ENCODE peak calls at places on chromosome 10, in eight cellular contexts. W is PC-3, T is lung, H is hepatocyte, G is RWPE2, X is right atrium auricular region, J is heart left ventricle, M is astrocyte. K is an unnamed sample. For H3K27me3 and H3K9me3, the result is how much of the 10 kb centered on the place peaks cover.

GRCh38 chr10:35191523-35191922 is 64.9 kb downstream of the CREM start:
- DNase-seq in J (no peak), H (no peak), G (no peak), T (no peak), M (peak), X (no peak), W (no peak), K (no peak)

GRCh38 chr10:70909326-70909935 is 21.1 kb upstream of the PCBD1 start:
- DNase-seq in G (peak), H (no peak), X (no peak), W (no peak), J (peak), M (no peak), T (no peak), K (no peak)

GRCh38 chr10:49606981-49607535 is 3.1 kb upstream of the SLC18A3 start:
- DNase-seq in T (peak), M (peak), J (peak), G (peak), W (peak), X (no peak), H (peak), K (peak)

GRCh38 chr10:80173441-80173840 is 31.9 kb downstream of the ANXA11 start:
- DNase-seq in W (no peak), M (no peak), G (no peak), X (no peak), J (no peak), T (no peak), H (no peak), K (no peak)

GRCh38 chr10:120614685-120615084 is 157.7 kb downstream of the PLPP4 start:
- DNase-seq in J (no peak), M (peak), W (peak), G (no peak), T (no peak), H (no peak), X (no peak), K (no peak)

GRCh38 chr10:77809336-77809735 is 117.2 kb downstream of the DLG5 start:
- DNase-seq in X (no peak), H (no peak), T (no peak), J (no peak), M (no peak), G (no peak), W (no peak), K (no peak)

GRCh38 chr10:60962946-60963345 is 19.0 kb upstream of the RHOBTB1 start:
- DNase-seq in T (no peak), J (no peak), H (no peak), M (peak), W (no peak), G (no peak), X (no peak), K (no peak)

GRCh38 chr10:50152792-50153272 is 85.1 kb downstream of the WASHC2A start:
- DNase-seq in M (no peak), H (peak), J (no peak), W (no peak), G (no peak), T (peak), X (no peak), K (peak)

GRCh38 chr10:67783576-67784294 is 54.3 kb downstream of the DNAJC12 start:
- DNase-seq in T (no peak), M (no peak), W (no peak), J (no peak), H (no peak), X (no peak), G (no peak), K (no peak)

GRCh38 chr10:123132576-123133477 is 2.9 kb upstream of the HMX3 start:
- DNase-seq in W (peak), T (peak), G (peak), M (peak), X (peak), H (peak), J (peak), K (peak)

GRCh38 chr10:101282937-101283336 is 53.7 kb upstream of the LBX1 start:
- DNase-seq in T (no peak), J (no peak), W (no peak), X (no peak), M (no peak), H (no peak), G (no peak), K (no peak)

GRCh38 chr10:17062009-17062408 is 67.6 kb downstream of the CUBN start:
- DNase-seq in G (no peak), J (no peak), T (no peak), W (peak), H (no peak), X (no peak), M (peak), K (no peak)

GRCh38 chr10:23120001-23120934 is 24.9 kb downstream of the MSRB2 start:
- DNase-seq in G (no peak), T (no peak), X (no peak), M (no peak), J (no peak), H (no peak), W (no peak), K (no peak)

GRCh38 chr10:69232736-69233135 is 12.6 kb downstream of the HKDC1 start:
- DNase-seq in X (no peak), W (no peak), M (no peak), H (no peak), G (no peak), T (no peak), J (no peak), K (no peak)

GRCh38 chr10:101260764-101261341 is 31.6 kb upstream of the LBX1 start:
- DNase-seq in G (no peak), H (no peak), M (no peak), X (no peak), W (no peak), J (no peak), T (no peak), K (no peak)

GRCh38 chr10:132502544-132503300 is 34.9 kb upstream of the INPP5A start:
- DNase-seq in X (no peak), H (no peak), W (no peak), J (no peak), G (no peak), T (no peak), M (no peak), K (no peak)

GRCh38 chr10:101896466-101896865 is 52.9 kb upstream of the KCNIP2 start:
- DNase-seq in H (no peak), X (no peak), J (no peak), W (no peak), M (peak), G (no peak), T (no peak), K (no peak)

GRCh38 chr10:113433711-113434110 is 119.1 kb upstream of the HABP2 start:
- DNase-seq in W (no peak), M (no peak), H (peak), G (no peak), X (no peak), T (no peak), J (no peak), K (no peak)

GRCh38 chr10:114332301-114332797 is 72.0 kb downstream of the AFAP1L2 start:
- DNase-seq in M (no peak), J (no peak), W (no peak), T (no peak), X (no peak), H (no peak), G (no peak), K (no peak)

GRCh38 chr10:118970770-118971169 is 58.7 kb upstream of the NANOS1 start:
- DNase-seq in W (no peak), T (no peak), M (no peak), G (no peak), H (no peak), X (no peak), J (no peak), K (no peak)

GRCh38 chr10:27285093-27285492 is 44.5 kb upstream of the ACBD5 start:
- DNase-seq in M (peak), T (no peak), H (peak), W (peak), X (no peak), J (no peak), G (no peak), K (no peak)

GRCh38 chr10:96719205-96719604 is 1.1 kb downstream of the PIK3AP1 start:
- DNase-seq in M (no peak), J (no peak), W (no peak), X (no peak), T (no peak), G (no peak), H (peak), K (no peak)

GRCh38 chr10:18505719-18506118 is 145.7 kb downstream of the NSUN6 start:
- DNase-seq in H (no peak), X (no peak), J (no peak), M (no peak), W (peak), G (no peak), T (no peak), K (peak)

GRCh38 chr10:57849726-57850357 is 417.9 kb downstream of the IPMK start:
- DNase-seq in M (no peak), J (no peak), T (no peak), G (no peak), X (no peak), H (peak), W (peak), K (no peak)

GRCh38 chr10:35546824-35547225 is 58.3 kb upstream of the GJD4 start:
- DNase-seq in J (no peak), M (peak), G (no peak), T (no peak), W (peak), H (peak), X (no peak), K (no peak)

GRCh38 chr10:130141460-130141859 is 5.3 kb downstream of the GLRX3 start:
- DNase-seq in H (no peak), T (no peak), G (no peak), M (peak), W (no peak), J (no peak), X (no peak), K (no peak)

GRCh38 chr10:59323831-59324401 is 38.4 kb downstream of the FAM13C start:
- DNase-seq in X (no peak), T (no peak), H (no peak), W (no peak), J (no peak), M (no peak), G (no peak), K (no peak)

GRCh38 chr10:77230194-77230593 is 407.4 kb downstream of the KCNMA1 start:
- DNase-seq in H (no peak), G (no peak), T (no peak), J (no peak), X (no peak), M (peak), W (peak), K (no peak)

GRCh38 chr10:45420453-45421192 is 46.6 kb downstream of the ALOX5 start:
- DNase-seq in J (peak), M (peak), T (peak), W (peak), H (no peak), G (no peak), X (peak), K (peak)

GRCh38 chr10:90674461-90674860 is 183.4 kb downstream of the HTR7 start:
- DNase-seq in H (no peak), T (no peak), M (no peak), J (no peak), X (no peak), W (no peak), G (no peak), K (no peak)

GRCh38 chr10:133405272-133405671 is 11.3 kb downstream of the MTG1 start:
- DNase-seq in X (no peak), W (no peak), M (peak), T (no peak), G (no peak), J (no peak), H (no peak), K (no peak)

GRCh38 chr10:130105724-130106123 is 4.9 kb downstream of the C10orf143 start:
- DNase-seq in J (no peak), M (no peak), G (no peak), W (no peak), H (no peak), T (no peak), X (no peak), K (no peak)

GRCh38 chr10:121368347-121369025 is 229.8 kb downstream of the FGFR2 start:
- DNase-seq in M (no peak), W (no peak), X (no peak), G (no peak), J (no peak), T (no peak), H (peak), K (no peak)

GRCh38 chr10:17847586-17848296 is 38.6 kb downstream of the MRC1 start:
- DNase-seq in M (no peak), J (no peak), T (no peak), X (no peak), W (peak), G (no peak), H (peak), K (no peak)

GRCh38 chr10:29317027-29317420 is 28.2 kb downstream of the LYZL1 start:
- DNase-seq in H (no peak), G (no peak), X (no peak), M (peak), W (peak), J (no peak), T (no peak), K (no peak)

GRCh38 chr10:101270763-101271162 is 41.5 kb upstream of the LBX1 start:
- DNase-seq in G (no peak), W (no peak), T (no peak), M (no peak), J (no peak), X (no peak), H (no peak), K (no peak)

GRCh38 chr10:88525371-88526079 is 57.6 kb downstream of the RNLS start:
- DNase-seq in T (peak), M (peak), G (peak), W (no peak), J (no peak), H (peak), X (no peak), K (peak)

GRCh38 chr10:35307297-35307696 is 29.0 kb upstream of the CCNY start:
- DNase-seq in M (peak), W (peak), H (peak), T (no peak), J (no peak), X (no peak), G (no peak), K (peak)

GRCh38 chr10:19839552-19839951 is 23.3 kb downstream of the PLXDC2 start:
- DNase-seq in G (no peak), X (no peak), M (no peak), H (no peak), W (no peak), J (no peak), T (no peak), K (no peak)

GRCh38 chr10:89653410-89653828 is 8.4 kb upstream of the PANK1 start:
- DNase-seq in T (no peak), W (peak), G (no peak), M (peak), H (no peak), J (no peak), X (no peak), K (no peak)

DNA sequence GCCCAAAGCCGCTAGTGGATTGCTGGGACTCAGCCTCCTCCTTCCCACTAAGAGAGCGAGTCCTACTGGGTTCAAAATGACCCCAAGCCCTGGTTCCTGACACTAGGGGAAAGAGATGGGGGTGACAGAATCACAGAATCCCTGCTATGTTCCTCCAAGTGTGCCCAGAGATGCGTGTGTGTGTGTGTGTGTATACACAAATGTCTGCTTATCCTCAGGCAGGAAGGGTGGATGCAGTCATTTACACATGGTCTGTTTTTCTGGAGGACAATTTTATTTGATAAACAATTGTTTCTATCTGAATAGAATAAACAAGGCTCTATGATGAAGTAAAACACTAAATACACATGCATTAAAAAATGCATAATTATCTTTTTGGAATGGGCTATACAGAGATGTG is 1.2 kb upstream of the PLAU start:
- DNase-seq in X (no peak), T (no peak), W (no peak), M (no peak), G (no peak), H (no peak), J (no peak), K (no peak)
- H3K4me3 ChIP-seq in X (no peak), T (no peak), W (peak), M (peak), G (no peak), H (no peak), J (no peak), K (no peak)

GRCh38 chr10:33381391-33381790 is 46.9 kb upstream of the NRP1 start:
- DNase-seq in W (no peak), X (no peak), J (no peak), T (no peak), H (no peak), M (no peak), G (no peak), K (no peak)
- H3K27me3 ChIP-seq in W (under half), X (under half), J (under half), T (under half), H (under half), M (under half), G (under half), K (under half)

GRCh38 chr10:10362780-10363179 is 654.9 kb upstream of the CELF2 start:
- DNase-seq in T (no peak), J (no peak), M (no peak), H (no peak), G (no peak), X (no peak), W (no peak), K (no peak)
- H3K9me3 ChIP-seq in T (under half), J (under half), M (under half), H (under half), G (under half), X (under half), W (under half), K (under half)

DNA sequence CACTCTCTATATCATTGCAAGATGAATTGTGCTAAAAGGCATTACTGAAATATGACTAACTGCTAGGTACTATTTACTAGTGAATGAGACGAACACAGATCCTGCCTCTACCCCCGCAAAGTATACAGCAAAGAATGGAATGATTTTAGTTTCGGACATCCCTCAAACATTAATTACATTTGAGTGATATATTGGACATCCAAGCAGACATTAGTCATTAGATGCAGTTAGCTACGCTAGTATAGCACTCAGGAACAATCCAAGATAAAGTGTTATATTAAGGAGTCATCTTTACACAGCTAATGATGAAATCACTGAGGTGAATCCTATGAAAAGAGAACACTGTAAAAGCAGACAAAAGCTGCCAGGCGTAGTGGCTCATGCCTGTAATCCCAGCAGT is 7.3 kb upstream of the TAF3 start:
- DNase-seq in X (no peak), T (no peak), G (no peak), H (no peak), W (peak), J (no peak), M (no peak), K (no peak)
- H3K4me3 ChIP-seq in X (no peak), T (no peak), G (no peak), H (no peak), W (no peak), J (no peak), M (no peak), K (no peak)

DNA sequence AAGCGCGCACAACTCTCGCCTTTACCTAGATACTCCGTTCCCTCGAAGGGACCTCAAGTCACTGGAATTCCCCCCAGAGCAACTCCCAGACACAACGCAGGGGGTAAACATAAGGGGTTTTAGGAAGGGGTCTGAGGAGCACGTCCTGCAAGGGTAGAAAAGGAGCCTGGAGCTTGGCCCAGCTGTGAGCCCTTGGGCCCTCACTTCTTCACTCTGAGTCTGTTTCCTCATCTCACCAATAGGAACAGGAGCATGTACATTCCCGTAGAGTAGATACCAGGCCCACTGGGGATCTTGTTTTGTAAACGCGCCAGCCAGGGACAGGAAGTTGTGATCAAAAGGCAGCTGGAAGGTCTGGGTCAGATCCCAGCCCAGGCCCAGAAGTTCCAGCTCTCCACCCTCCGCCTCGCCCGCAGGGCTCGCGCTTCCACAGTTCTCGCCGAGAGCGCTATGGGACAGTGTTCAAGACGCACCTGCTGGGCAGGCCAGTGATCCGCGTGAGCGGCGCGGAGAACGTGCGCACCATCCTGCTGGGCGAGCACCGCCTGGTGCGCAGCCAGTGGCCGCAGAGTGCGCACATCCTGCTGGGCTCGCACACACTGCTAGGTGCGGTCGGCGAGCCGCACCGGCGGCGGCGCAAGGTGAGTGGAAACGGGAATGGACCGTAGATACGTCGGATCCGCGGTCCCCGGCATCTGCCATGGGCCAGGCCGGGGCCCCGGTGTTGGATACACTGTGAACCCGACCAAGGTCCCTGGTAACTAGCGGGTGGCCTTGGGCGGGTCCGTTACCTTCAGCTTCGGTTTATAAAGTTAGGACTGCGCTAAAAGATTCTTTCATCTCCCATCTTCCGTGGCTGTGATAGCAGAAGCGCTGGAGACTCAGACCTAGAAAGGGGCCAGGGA is 1.2 kb downstream of the CYP26C1 start:
- DNase-seq in T (no peak), J (no peak), X (peak), G (no peak), W (no peak), M (peak), H (no peak), K (no peak)
- H3K27me3 ChIP-seq in T (under half), J (under half), X (under half), G (under half), W (under half), M (half or more), H (half or more), K (under half)

GRCh38 chr10:31687545-31688482 is 240.8 kb downstream of the ARHGAP12 start:
- DNase-seq in T (no peak), G (no peak), X (no peak), M (no peak), W (no peak), J (no peak), H (no peak), K (no peak)
- H3K9me3 ChIP-seq in T (under half), G (under half), X (under half), M (under half), W (under half), J (under half), H (under half), K (half or more)

GRCh38 chr10:91803386-91804125 is 5.3 kb downstream of the TNKS2 start:
- DNase-seq in T (no peak), H (no peak), M (no peak), J (no peak), X (no peak), W (no peak), G (no peak), K (no peak)

GRCh38 chr10:91800192-91800591 is 2.0 kb downstream of the TNKS2 start:
- DNase-seq in T (no peak), G (no peak), H (no peak), J (no peak), W (no peak), M (no peak), X (no peak), K (no peak)

GRCh38 chr10:91800756-91801155 is 2.5 kb downstream of the TNKS2 start:
- DNase-seq in G (no peak), X (no peak), W (no peak), T (no peak), J (no peak), H (no peak), M (no peak), K (no peak)

GRCh38 chr10:91805110-91805825 is 7.0 kb downstream of the TNKS2 start:
- DNase-seq in W (no peak), J (no peak), X (no peak), H (no peak), T (no peak), M (no peak), G (no peak), K (no peak)

GRCh38 chr10:91804126-91804510 is 5.9 kb downstream of the TNKS2 start:
- DNase-seq in T (no peak), J (no peak), G (no peak), M (no peak), H (no peak), W (no peak), X (no peak), K (no peak)
- H3K4me3 ChIP-seq in T (no peak), J (no peak), G (no peak), M (no peak), H (no peak), W (no peak), X (no peak), K (no peak)